ENCODE peak calls at places on chromosomes 12 and 14, in five cellular contexts. J, F, V, H and R are unnamed samples.

GRCh38 chr14:94177806-94178205 is 3.7 kb downstream of the PPP4R4 start:
- DNase-seq in J (no peak), F (no peak), V (no peak), H (no peak), R (no peak)

GRCh38 chr14:101583006-101583708 is 21.9 kb downstream of the DIO3 start:
- DNase-seq in J (no peak), F (no peak), V (no peak), H (no peak), R (no peak)

GRCh38 chr12:118430516-118430915 is 54.2 kb downstream of the SUDS3 start:
- DNase-seq in J (no peak), F (no peak), V (no peak), H (no peak), R (no peak)

GRCh38 chr12:3647504-3647903 is 105.4 kb downstream of the CRACR2A start:
- DNase-seq in J (no peak), F (no peak), V (no peak), H (no peak), R (no peak)

GRCh38 chr12:124411291-124411878 is 116.5 kb downstream of the RFLNA start:
- DNase-seq in J (peak; percentile 67), F (no peak), V (peak; percentile 86), H (no peak), R (no peak)

GRCh38 chr14:89243286-89243685 is 173.7 kb downstream of the FOXN3 start:
- DNase-seq in J (no peak), F (no peak), V (no peak), H (no peak), R (no peak)

GRCh38 chr14:75513911-75514672 is 8.2 kb upstream of the BATF start:
- DNase-seq in J (no peak), F (no peak), V (no peak), H (no peak), R (no peak)

GRCh38 chr14:65849558-65849957 is 437.0 kb downstream of the FUT8 start:
- DNase-seq in J (no peak), F (no peak), V (no peak), H (no peak), R (no peak)

GRCh38 chr12:25958254-25959068 is at the start of gene RASSF8:
- DNase-seq in J (peak; percentile 46), F (no peak), V (peak; percentile 81), H (no peak), R (no peak)